ENCODE peak calls at places on chromosomes 5 and 9, in five cellular contexts. One of them, this sample, is unnamed.

GRCh38 chr5:174317261-174317894 is 271.9 kb downstream of the NSG2 start:
- DNase-seq in WTC11: peak
- DNase-seq in PC-3: peak
- DNase-seq in fibroblast of lung: peak
- DNase-seq in left lung: peak
- DNase-seq in this sample: peak

GRCh38 chr5:151757233-151758140 is 944 bp downstream of the ATOX1 start:
- DNase-seq in WTC11: no peak
- DNase-seq in fibroblast of lung: no peak
- DNase-seq in left lung: no peak
- DNase-seq in PC-3: peak
- DNase-seq in this sample: no peak

GRCh38 chr5:33806736-33807442 is 84.9 kb downstream of the ADAMTS12 start:
- DNase-seq in fibroblast of lung: peak
- DNase-seq in left lung: peak
- DNase-seq in PC-3: peak
- DNase-seq in WTC11: no peak
- DNase-seq in this sample: no peak

GRCh38 chr5:179679014-179679674 is 1.7 kb downstream of the CBY3 start:
- DNase-seq in WTC11: peak
- DNase-seq in PC-3: no peak
- DNase-seq in fibroblast of lung: peak
- DNase-seq in left lung: peak
- DNase-seq in this sample: peak

GRCh38 chr5:82967072-82967471 is 110.1 kb downstream of the TMEM167A start:
- DNase-seq in PC-3: no peak
- DNase-seq in fibroblast of lung: no peak
- DNase-seq in WTC11: no peak
- DNase-seq in left lung: no peak
- DNase-seq in this sample: no peak

GRCh38 chr5:73448072-73448432 is 525 bp downstream of the FOXD1 start:
- DNase-seq in WTC11: peak
- DNase-seq in fibroblast of lung: no peak
- DNase-seq in PC-3: no peak
- DNase-seq in left lung: peak
- DNase-seq in this sample: peak

GRCh38 chr5:163696270-163696887 is 191.0 kb downstream of the MAT2B start:
- DNase-seq in fibroblast of lung: peak
- DNase-seq in WTC11: peak
- DNase-seq in PC-3: peak
- DNase-seq in left lung: no peak
- DNase-seq in this sample: peak

GRCh38 chr9:135307314-135307713 is 172.3 kb upstream of the PPP1R26 start:
- DNase-seq in PC-3: no peak
- DNase-seq in left lung: no peak
- DNase-seq in fibroblast of lung: no peak
- DNase-seq in WTC11: no peak
- DNase-seq in this sample: no peak

GRCh38 chr9:113463418-113464285 is at the start of gene RGS3:
- DNase-seq in WTC11: peak
- DNase-seq in left lung: peak
- DNase-seq in PC-3: peak
- DNase-seq in fibroblast of lung: no peak
- DNase-seq in this sample: peak

GRCh38 chr5:174827521-174827920 is 103.1 kb downstream of the MSX2 start:
- DNase-seq in PC-3: no peak
- DNase-seq in fibroblast of lung: peak
- DNase-seq in left lung: no peak
- DNase-seq in WTC11: no peak
- DNase-seq in this sample: no peak

GRCh38 chr5:126486332-126486731 is 63.1 kb downstream of the GRAMD2B start:
- DNase-seq in fibroblast of lung: no peak
- DNase-seq in left lung: no peak
- DNase-seq in PC-3: no peak
- DNase-seq in WTC11: no peak
- DNase-seq in this sample: no peak

GRCh38 chr5:172245823-172246222 is 37.7 kb downstream of the UBTD2 start:
- DNase-seq in left lung: no peak
- DNase-seq in WTC11: no peak
- DNase-seq in fibroblast of lung: peak
- DNase-seq in PC-3: no peak
- DNase-seq in this sample: no peak

GRCh38 chr9:16252631-16253030 is 617.8 kb downstream of the BNC2 start:
- DNase-seq in left lung: no peak
- DNase-seq in fibroblast of lung: no peak
- DNase-seq in PC-3: peak
- DNase-seq in WTC11: no peak
- DNase-seq in this sample: no peak

GRCh38 chr9:130425741-130426466 is 18.9 kb upstream of the ASS1 start:
- DNase-seq in fibroblast of lung: no peak
- DNase-seq in WTC11: no peak
- DNase-seq in left lung: no peak
- DNase-seq in PC-3: no peak
- DNase-seq in this sample: no peak

GRCh38 chr9:130428096-130428665 is 16.6 kb upstream of the ASS1 start:
- DNase-seq in WTC11: no peak
- DNase-seq in left lung: no peak
- DNase-seq in fibroblast of lung: no peak
- DNase-seq in PC-3: no peak
- DNase-seq in this sample: no peak

GRCh38 chr9:130426467-130426773 is 18.3 kb upstream of the ASS1 start:
- DNase-seq in left lung: no peak
- DNase-seq in WTC11: no peak
- DNase-seq in fibroblast of lung: no peak
- DNase-seq in PC-3: no peak
- DNase-seq in this sample: no peak

GRCh38 chr9:130427326-130427725 is 17.4 kb upstream of the ASS1 start:
- DNase-seq in fibroblast of lung: no peak
- DNase-seq in left lung: no peak
- DNase-seq in WTC11: no peak
- DNase-seq in PC-3: no peak
- DNase-seq in this sample: no peak

DNA sequence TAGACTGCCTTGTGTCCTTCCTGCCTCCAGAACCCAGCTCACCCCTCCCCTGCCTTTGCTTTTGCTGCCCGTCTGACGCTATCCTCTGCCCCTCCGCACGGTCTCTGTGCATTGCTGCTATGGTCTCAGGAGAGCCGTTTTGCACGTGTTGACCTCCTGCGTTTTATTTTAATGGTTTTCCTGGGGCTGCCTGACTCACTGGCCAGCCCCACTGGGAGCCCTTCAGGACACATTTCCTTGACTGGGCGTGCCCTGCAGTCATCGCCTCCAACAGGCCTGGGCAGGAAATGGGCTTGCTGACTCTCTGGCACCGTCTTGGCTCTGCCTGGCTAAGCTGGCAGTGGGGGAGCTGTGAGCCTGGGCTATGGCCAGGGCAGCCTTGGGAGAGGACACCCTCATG is 17.9 kb upstream of the ASS1 start:
- DNase-seq in fibroblast of lung: no peak
- DNase-seq in WTC11: no peak
- DNase-seq in PC-3: peak
- DNase-seq in left lung: no peak
- DNase-seq in this sample: no peak
- TF ChIP-seq CTCF in fibroblast of lung: no peak
- TF ChIP-seq CTCF in WTC11: no peak
- TF ChIP-seq CTCF in PC-3: no peak
- TF ChIP-seq CTCF in left lung: no peak
- TF ChIP-seq CTCF in this sample: no peak

DNA sequence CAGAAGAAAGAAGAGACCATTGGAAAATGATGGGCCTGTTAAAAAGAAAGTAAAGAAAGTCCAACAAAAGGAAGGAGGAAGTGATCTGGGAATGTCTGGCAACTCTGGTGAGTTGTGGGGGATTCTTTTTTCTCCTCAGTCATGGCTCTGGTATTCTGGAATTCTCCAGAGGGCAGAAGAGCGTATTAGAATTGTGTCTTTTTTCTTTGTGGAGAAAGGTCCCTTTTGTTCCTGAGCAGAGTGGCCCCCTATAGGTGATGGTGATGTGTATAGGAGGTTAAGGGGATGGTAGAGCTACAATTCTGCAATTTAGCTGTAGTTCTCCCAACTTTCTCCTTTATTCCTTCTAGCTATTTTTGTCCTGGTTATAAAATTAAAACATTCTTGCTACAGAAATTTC is 1.6 kb upstream of the DHFR start:
- DNase-seq in PC-3: no peak
- DNase-seq in left lung: no peak
- DNase-seq in fibroblast of lung: no peak
- DNase-seq in WTC11: no peak
- DNase-seq in this sample: no peak
- TF ChIP-seq CTCF in PC-3: peak
- TF ChIP-seq CTCF in left lung: no peak
- TF ChIP-seq CTCF in fibroblast of lung: no peak
- TF ChIP-seq CTCF in WTC11: no peak
- TF ChIP-seq CTCF in this sample: peak

GRCh38 chr9:26463841-26464240 is 428.8 kb downstream of the CAAP1 start:
- DNase-seq in WTC11: no peak
- DNase-seq in left lung: no peak
- DNase-seq in fibroblast of lung: no peak
- DNase-seq in PC-3: no peak
- DNase-seq in this sample: no peak
- TF ChIP-seq CTCF in WTC11: no peak
- TF ChIP-seq CTCF in left lung: no peak
- TF ChIP-seq CTCF in fibroblast of lung: no peak
- TF ChIP-seq CTCF in PC-3: no peak
- TF ChIP-seq CTCF in this sample: no peak

GRCh38 chr5:93583525-93583798 is 440 bp downstream of the NR2F1 start:
- DNase-seq in fibroblast of lung: no peak
- DNase-seq in left lung: no peak
- DNase-seq in WTC11: no peak
- DNase-seq in PC-3: peak
- DNase-seq in this sample: no peak
- TF ChIP-seq CTCF in fibroblast of lung: no peak
- TF ChIP-seq CTCF in left lung: no peak
- TF ChIP-seq CTCF in WTC11: no peak
- TF ChIP-seq CTCF in PC-3: no peak
- TF ChIP-seq CTCF in this sample: no peak

This sample was measured in neural crest cell.